ENCODE peak calls at places on chromosomes 11 and 22, in six cellular contexts. W, N, Z, R, C and F are unnamed samples.

GRCh38 chr11:91220476-91221202 is 997.8 kb upstream of the CHORDC1 start:
- DNase-seq in W (no peak), N (no peak), Z (peak; percentile 55), R (no peak), C (no peak), F (no peak)

GRCh38 chr22:22462813-22463567 is 45.6 kb downstream of the ZNF280B start:
- DNase-seq in W (peak; percentile 50), N (no peak), Z (peak; percentile 4), R (no peak), C (no peak), F (no peak)

GRCh38 chr11:61654397-61654829 is 25.8 kb upstream of the DAGLA start:
- DNase-seq in W (no peak), N (no peak), Z (peak; percentile 21), R (no peak), C (no peak), F (no peak)

GRCh38 chr22:35921777-35922176 is 106.8 kb downstream of the RBFOX2 start:
- DNase-seq in W (peak; percentile 86), N (no peak), Z (peak; percentile 93), R (peak; percentile 59), C (peak; percentile 31), F (no peak)

GRCh38 chr22:32073823-32074380 is 30.8 kb downstream of the SLC5A1 start:
- DNase-seq in W (no peak), N (no peak), Z (no peak), R (no peak), C (no peak), F (no peak)

GRCh38 chr11:3994030-3994640 is 100.5 kb upstream of the RRM1 start:
- DNase-seq in W (no peak), N (no peak), Z (no peak), R (no peak), C (no peak), F (no peak)

GRCh38 chr11:9731256-9731655 is 67.4 kb downstream of the SWAP70 start:
- DNase-seq in W (no peak), N (no peak), Z (no peak), R (no peak), C (no peak), F (no peak)

GRCh38 chr11:126857860-126858808 is 142.4 kb downstream of the KIRREL3 start:
- DNase-seq in W (no peak), N (no peak), Z (peak; percentile 21), R (no peak), C (no peak), F (no peak)

GRCh38 chr11:62472063-62472884 is 53.4 kb downstream of the SCGB1A1 start:
- DNase-seq in W (no peak), N (no peak), Z (peak; percentile 55), R (no peak), C (peak; percentile 54), F (no peak)

GRCh38 chr11:18080451-18080850 is 25.4 kb downstream of the SAAL1 start:
- DNase-seq in W (no peak), N (no peak), Z (no peak), R (no peak), C (no peak), F (no peak)

GRCh38 chr11:119704849-119705248 is 24.2 kb downstream of the NECTIN1 start:
- DNase-seq in W (no peak), N (no peak), Z (no peak), R (no peak), C (no peak), F (no peak)

GRCh38 chr11:119709171-119709570 is 19.8 kb downstream of the NECTIN1 start:
- DNase-seq in W (no peak), N (no peak), Z (no peak), R (no peak), C (no peak), F (no peak)

GRCh38 chr11:119705362-119705761 is 23.6 kb downstream of the NECTIN1 start:
- DNase-seq in W (no peak), N (no peak), Z (no peak), R (no peak), C (no peak), F (no peak)

GRCh38 chr11:119706029-119706428 is 23.0 kb downstream of the NECTIN1 start:
- DNase-seq in W (no peak), N (no peak), Z (no peak), R (no peak), C (no peak), F (no peak)

GRCh38 chr11:119706887-119707286 is 22.1 kb downstream of the NECTIN1 start:
- DNase-seq in W (no peak), N (no peak), Z (no peak), R (no peak), C (peak; percentile 11), F (no peak)
- H3K27ac ChIP-seq in W (no peak overlapping the region), N (no peak overlapping the region), Z (no peak overlapping the region), R (no peak overlapping the region), C (no peak overlapping the region), F (no peak overlapping the region)

DNA sequence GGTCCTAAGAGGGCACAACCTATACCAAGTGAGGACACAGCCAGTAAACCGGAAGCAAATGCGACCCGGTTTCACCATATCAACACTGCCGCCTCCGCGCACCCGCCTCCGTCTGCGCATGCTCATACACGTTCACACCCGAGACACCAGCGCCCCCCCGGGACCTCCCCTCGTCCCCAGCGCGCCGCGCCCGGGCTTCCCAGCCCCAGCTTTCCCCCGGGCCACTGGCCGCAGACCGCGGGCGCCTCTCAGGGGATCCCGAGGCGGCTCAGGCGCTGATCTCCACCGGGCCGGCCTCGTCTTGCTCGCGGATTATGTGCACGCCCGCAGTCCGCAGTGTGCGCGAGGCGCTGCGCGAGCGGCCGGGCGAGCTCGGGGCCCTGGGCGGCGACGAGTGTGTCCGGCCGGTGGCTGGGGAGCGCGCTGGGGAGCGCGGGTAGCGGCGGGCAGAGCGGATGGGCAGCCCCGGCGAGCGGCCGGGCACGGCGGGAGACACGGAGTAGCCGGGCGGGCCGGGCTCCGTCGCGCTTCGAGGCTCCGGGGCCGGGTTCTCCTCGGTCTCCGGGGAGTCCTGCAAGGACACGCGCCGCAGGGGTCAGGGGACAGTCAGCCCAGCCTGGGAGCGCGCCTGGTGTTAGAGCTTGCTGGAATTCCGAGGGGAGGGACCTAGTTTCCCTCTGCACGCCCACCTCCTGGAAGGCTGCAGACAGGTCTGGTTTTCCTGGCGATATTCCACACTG is 2.0 kb downstream of the HEPN1 start:
- DNase-seq in W (no peak), N (no peak), Z (peak; percentile 86), R (peak; percentile 37), C (peak; percentile 22), F (peak; percentile 75)
- H3K4me3 ChIP-seq in W (no peak overlapping the region), N (peak overlapping the region; percentile 35), Z (peak overlapping the region; percentile 35), R (peak overlapping the region; percentile 44), C (peak overlapping the region; percentile 32), F (peak overlapping the region; percentile 42)

GRCh38 chr11:2649400-2649799 is 50.4 kb downstream of the KCNQ1OT1 start:
- DNase-seq in W (no peak), N (no peak), Z (no peak), R (no peak), C (no peak), F (no peak)
- H3K9me3 ChIP-seq in W (peaks cover 31% of the 10 kb centered on the region), N (peaks cover 85% of the 10 kb centered on the region), Z (no peaks in the 10 kb centered on the region), R (peaks cover 3% of the 10 kb centered on the region), C (peaks cover 98% of the 10 kb centered on the region), F (peaks cover 17% of the 10 kb centered on the region)

DNA sequence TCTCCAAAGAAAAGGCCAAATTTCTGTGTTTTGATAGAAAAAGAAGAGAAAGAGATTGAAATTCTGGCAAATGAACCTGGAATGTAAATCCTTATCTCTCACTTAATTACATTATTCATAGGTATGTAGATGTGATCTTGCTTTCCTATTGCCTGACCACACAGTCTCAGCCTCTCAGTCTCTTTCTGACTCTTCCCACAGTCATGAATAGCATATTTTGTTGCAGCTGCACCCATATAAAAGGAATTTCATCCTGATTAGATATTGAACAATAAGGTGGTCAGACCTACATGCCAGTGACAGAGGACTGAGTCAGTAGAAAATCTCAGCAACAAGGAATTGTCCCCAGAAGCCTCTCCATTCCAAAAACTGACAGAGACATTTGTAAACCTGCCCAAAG is 62.9 kb upstream of the LRRC4C start:
- DNase-seq in W (no peak), N (no peak), Z (no peak), R (no peak), C (no peak), F (no peak)
- H3K27ac ChIP-seq in W (no peak overlapping the region), N (no peak overlapping the region), Z (no peak overlapping the region), R (no peak overlapping the region), C (no peak overlapping the region), F (no peak overlapping the region)

GRCh38 chr22:42439821-42440674 is 7.8 kb upstream of the NFAM1 start:
- DNase-seq in W (peak; percentile 75), N (no peak), Z (peak; percentile 40), R (no peak), C (no peak), F (no peak)
- H3K4me3 ChIP-seq in W (peak overlapping the region; percentile 68), N (no peak overlapping the region), Z (no peak overlapping the region), R (peak overlapping the region; percentile 1), C (no peak overlapping the region), F (no peak overlapping the region)

DNA sequence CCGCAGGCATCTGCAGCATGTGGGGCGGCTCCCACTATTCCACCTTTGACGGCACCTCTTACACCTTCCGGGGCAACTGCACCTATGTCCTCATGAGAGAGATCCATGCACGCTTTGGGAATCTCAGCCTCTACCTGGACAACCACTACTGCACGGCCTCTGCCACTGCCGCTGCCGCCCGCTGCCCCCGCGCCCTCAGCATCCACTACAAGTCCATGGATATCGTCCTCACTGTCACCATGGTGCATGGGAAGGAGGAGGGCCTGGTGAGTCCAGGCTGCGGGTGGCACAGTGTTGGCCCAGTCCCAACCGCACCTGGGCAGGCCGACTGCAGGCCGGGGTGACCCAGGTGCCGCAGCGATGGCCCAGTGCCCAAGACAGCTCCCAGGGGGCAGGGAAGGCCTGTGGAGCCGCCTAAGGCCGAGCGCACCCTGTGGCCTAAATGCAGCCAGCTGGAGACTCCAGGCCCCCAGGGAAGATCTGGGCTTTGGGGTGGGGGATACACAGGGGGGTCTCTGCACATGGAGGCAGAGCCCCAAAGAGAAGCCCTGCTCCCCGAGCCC is 31.3 kb downstream of the MUC5B start:
- DNase-seq in W (no peak), N (no peak), Z (no peak), R (no peak), C (no peak), F (no peak)
- H3K9me3 ChIP-seq in W (peaks cover 3% of the 10 kb centered on the region), N (peaks cover 51% of the 10 kb centered on the region), Z (no peaks in the 10 kb centered on the region), R (no peaks in the 10 kb centered on the region), C (peaks cover 11% of the 10 kb centered on the region), F (no peaks in the 10 kb centered on the region)

GRCh38 chr22:45485271-45485670 is 17.4 kb upstream of the FBLN1 start:
- DNase-seq in W (no peak), N (no peak), Z (no peak), R (no peak), C (no peak), F (no peak)
- H3K27ac ChIP-seq in W (no peak overlapping the region), N (no peak overlapping the region), Z (no peak overlapping the region), R (no peak overlapping the region), C (no peak overlapping the region), F (no peak overlapping the region)

DNA sequence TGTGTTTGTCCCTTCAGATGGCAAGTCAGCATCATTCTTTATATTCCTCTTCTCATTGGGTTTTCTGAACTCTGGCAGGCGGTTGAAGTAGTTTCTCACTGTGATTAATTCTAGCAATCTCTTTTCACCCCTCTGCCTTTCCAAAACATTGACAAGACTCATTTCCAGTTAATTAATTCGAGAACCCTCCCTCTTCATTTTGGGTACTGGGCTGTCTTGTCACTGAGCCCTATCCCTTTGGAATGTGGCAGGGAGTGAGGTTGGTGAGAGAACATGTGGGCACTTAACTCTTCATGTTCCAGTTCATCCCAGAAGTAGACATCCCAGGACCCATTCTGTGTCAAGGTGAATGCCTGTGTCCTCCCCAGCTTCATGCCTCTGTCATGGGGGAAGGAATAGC is 133.0 kb downstream of the WNT7B start:
- DNase-seq in W (no peak), N (no peak), Z (no peak), R (no peak), C (no peak), F (no peak)
- H3K4me3 ChIP-seq in W (no peak overlapping the region), N (no peak overlapping the region), Z (no peak overlapping the region), R (no peak overlapping the region), C (no peak overlapping the region), F (no peak overlapping the region)

GRCh38 chr22:48605856-48606255 is 1221.8 kb downstream of the BRD1 start:
- DNase-seq in W (no peak), N (no peak), Z (no peak), R (peak; percentile 28), C (peak; percentile 13), F (no peak)
- H3K9me3 ChIP-seq in W (no peaks in the 10 kb centered on the region), N (peaks cover 3% of the 10 kb centered on the region), Z (no peaks in the 10 kb centered on the region), R (no peaks in the 10 kb centered on the region), C (no peaks in the 10 kb centered on the region), F (no peaks in the 10 kb centered on the region)